ENCODE peak calls at places on chromosomes 4 and X, in seven cellular contexts. A is AG04449; R is CD4-positive, alpha-beta memory T cell; N is left ventricle myocardium inferior; M is astrocyte of the spinal cord; C is dorsolateral prefrontal cortex; V is suprapubic skin. P is an unnamed sample.

GRCh38 chr4:185915271-185915670 is 103.3 kb upstream of the SORBS2 start:
- DNase-seq in R (no peak), M (no peak), A (no peak), V (no peak), C (no peak), N (no peak), P (no peak)

GRCh38 chrX:19593684-19594083 is 78.4 kb upstream of the MAP3K15 start:
- DNase-seq in A (no peak), R (peak), N (no peak), C (no peak), M (peak), V (no peak), P (no peak)

GRCh38 chr4:36609631-36610030 is 328.2 kb downstream of the DTHD1 start:
- DNase-seq in V (no peak), N (no peak), C (no peak), A (no peak), M (no peak), R (no peak), P (no peak)

GRCh38 chrX:81261576-81261975 is 59.7 kb downstream of the SH3BGRL start:
- DNase-seq in C (no peak), R (no peak), A (no peak), V (no peak), M (peak), N (no peak), P (no peak)

GRCh38 chrX:23616361-23616760 is 50.9 kb upstream of the PRDX4 start:
- DNase-seq in A (no peak), V (no peak), N (no peak), C (no peak), M (peak), R (no peak), P (peak)

GRCh38 chrX:140433582-140433981 is 71.3 kb downstream of the SOX3 start:
- DNase-seq in A (no peak), N (no peak), R (no peak), V (no peak), M (no peak), C (no peak), P (no peak)

GRCh38 chr4:13309751-13310150 is 174.4 kb downstream of the RAB28 start:
- DNase-seq in M (no peak), C (no peak), A (no peak), N (no peak), V (no peak), R (no peak), P (no peak)

GRCh38 chr4:8177544-8177943 is 18.9 kb upstream of the ABLIM2 start:
- DNase-seq in R (no peak), V (no peak), C (no peak), N (no peak), M (no peak), A (no peak), P (no peak)

GRCh38 chrX:137569470-137569891 is 3.6 kb downstream of the ZIC3 start:
- DNase-seq in C (no peak), R (no peak), N (no peak), M (no peak), A (no peak), V (no peak), P (no peak)

GRCh38 chrX:137575596-137576255 is 9.8 kb downstream of the ZIC3 start:
- DNase-seq in A (no peak), C (no peak), N (no peak), R (no peak), V (no peak), M (no peak), P (no peak)

GRCh38 chrX:137574102-137574783 is 8.3 kb downstream of the ZIC3 start:
- DNase-seq in V (no peak), R (no peak), M (peak), A (no peak), N (no peak), C (no peak), P (no peak)

GRCh38 chrX:137573356-137574101 is 7.6 kb downstream of the ZIC3 start:
- DNase-seq in N (no peak), R (no peak), V (no peak), C (no peak), M (peak), A (no peak), P (no peak)

DNA sequence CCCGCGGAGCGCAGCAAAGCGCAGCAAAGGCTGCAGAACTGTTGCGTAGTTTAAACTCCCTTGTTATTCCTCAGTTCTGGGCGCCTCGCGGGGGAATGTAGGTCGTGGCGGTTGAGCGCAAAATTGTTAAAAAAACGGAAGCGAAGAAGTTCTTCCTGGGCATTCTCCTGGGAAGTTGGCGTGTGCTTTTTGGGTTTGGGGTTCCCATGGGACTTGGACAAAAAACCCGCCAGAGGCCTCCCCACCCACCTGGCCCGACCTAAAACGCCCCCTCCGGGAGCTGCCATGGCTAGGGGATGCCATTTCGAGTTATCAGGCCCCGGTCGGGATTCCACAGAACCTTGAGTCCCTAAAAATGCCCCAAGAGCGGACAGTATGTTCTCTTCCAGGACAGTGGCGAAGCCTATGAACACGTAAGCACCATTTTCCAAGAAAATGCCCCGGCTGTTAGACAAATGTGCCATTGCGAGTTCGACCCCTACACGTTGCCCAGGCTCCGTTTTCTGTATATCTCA is 8.9 kb downstream of the ZIC3 start:
- DNase-seq in R (no peak), A (no peak), V (no peak), M (no peak), N (no peak), C (no peak), P (no peak)
- H3K4me3 ChIP-seq in R (no peak), A (no peak), V (no peak), M (peak), N (no peak), C (peak), P (no peak)

GRCh38 chrX:68365356-68365755 is 67.9 kb downstream of the OPHN1 start:
- DNase-seq in N (no peak), M (no peak), A (no peak), R (no peak), V (no peak), C (no peak), P (no peak)

GRCh38 chrX:68369559-68369958 is 63.7 kb downstream of the OPHN1 start:
- DNase-seq in A (no peak), V (no peak), M (no peak), C (no peak), N (no peak), R (no peak), P (no peak)

GRCh38 chrX:68358679-68359078 is 74.6 kb downstream of the OPHN1 start:
- DNase-seq in N (no peak), M (no peak), R (no peak), A (no peak), V (no peak), C (no peak), P (no peak)

DNA sequence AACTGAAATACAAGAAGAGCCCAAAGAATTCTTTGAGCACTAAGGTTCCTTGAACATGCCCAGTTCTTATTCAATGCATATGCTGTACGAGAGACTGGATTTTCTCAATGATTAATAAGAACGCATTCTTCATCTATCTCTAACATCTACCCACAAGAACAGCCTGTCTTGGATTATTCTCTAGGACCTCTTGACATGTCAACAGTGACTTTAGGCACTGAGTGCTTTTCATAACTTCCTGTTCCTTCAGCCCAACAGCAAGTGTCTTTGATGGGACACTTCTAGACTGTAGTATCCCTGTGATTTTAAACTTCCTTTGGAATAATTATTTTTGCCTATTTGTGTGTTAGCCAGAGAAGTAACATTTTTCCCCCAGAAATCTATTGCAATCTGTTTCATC is 69.3 kb downstream of the OPHN1 start:
- DNase-seq in N (no peak), A (no peak), M (no peak), C (no peak), V (no peak), R (no peak), P (no peak)
- H3K4me3 ChIP-seq in N (no peak), A (no peak), M (no peak), C (no peak), V (no peak), R (no peak), P (no peak)

GRCh38 chr4:625631-626031 is 258 bp downstream of the PDE6B start:
- DNase-seq in R (no peak), M (no peak), C (peak), A (no peak), V (peak), N (peak), P (no peak)
- H3K4me3 ChIP-seq in R (no peak), M (no peak), C (no peak), A (no peak), V (no peak), N (no peak), P (no peak)

GRCh38 chr4:6781561-6781960 is 966 bp upstream of the KIAA0232 start:
- DNase-seq in V (no peak), A (no peak), M (no peak), N (no peak), R (no peak), C (no peak), P (no peak)
- H3K4me3 ChIP-seq in V (peak), A (peak), M (peak), N (peak), R (no peak), C (peak), P (no peak)

DNA sequence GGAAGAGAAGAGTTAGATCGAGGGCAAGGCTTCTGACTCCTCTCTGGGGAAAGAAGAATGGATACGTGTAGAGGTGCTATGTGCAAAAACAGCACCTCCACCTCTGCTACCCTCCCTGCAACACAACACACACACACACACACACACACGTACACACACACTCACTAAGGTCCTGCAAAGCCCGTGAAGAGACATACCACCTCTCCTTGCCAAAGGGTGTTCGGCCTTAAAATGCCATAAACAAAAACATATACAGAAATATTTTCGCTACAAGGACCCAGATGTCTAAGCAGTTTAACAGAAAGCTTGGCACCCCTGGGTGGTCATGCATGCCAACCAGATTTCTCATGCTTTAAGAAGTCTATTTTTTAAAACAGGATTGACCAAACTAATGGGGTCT is 1.5 kb downstream of the TIFA start:
- DNase-seq in V (no peak), R (peak), C (no peak), A (no peak), N (no peak), M (no peak), P (no peak)
- H3K4me3 ChIP-seq in V (peak), R (peak), C (peak), A (peak), N (peak), M (peak), P (peak)

GRCh38 chrX:16444353-16444752 is 205.6 kb upstream of the S100G start:
- DNase-seq in R (no peak), M (peak), N (no peak), A (no peak), V (no peak), C (no peak), P (no peak)
- H3K4me3 ChIP-seq in R (no peak), M (no peak), N (no peak), A (no peak), V (no peak), C (no peak), P (no peak)

GRCh38 chrX:25014366-25014838 is 1.4 kb downstream of the ARX start:
- DNase-seq in V (no peak), A (no peak), C (no peak), R (no peak), M (no peak), N (no peak), P (no peak)

GRCh38 chrX:25011589-25012432 is 4.0 kb downstream of the ARX start:
- DNase-seq in N (no peak), V (no peak), R (no peak), C (no peak), A (no peak), M (no peak), P (no peak)

GRCh38 chrX:25013593-25014365 is 2.0 kb downstream of the ARX start:
- DNase-seq in C (no peak), M (no peak), V (no peak), A (no peak), N (no peak), R (no peak), P (no peak)

GRCh38 chrX:25012433-25012735 is 3.4 kb downstream of the ARX start:
- DNase-seq in R (no peak), V (no peak), C (no peak), A (no peak), M (no peak), N (no peak), P (no peak)

DNA sequence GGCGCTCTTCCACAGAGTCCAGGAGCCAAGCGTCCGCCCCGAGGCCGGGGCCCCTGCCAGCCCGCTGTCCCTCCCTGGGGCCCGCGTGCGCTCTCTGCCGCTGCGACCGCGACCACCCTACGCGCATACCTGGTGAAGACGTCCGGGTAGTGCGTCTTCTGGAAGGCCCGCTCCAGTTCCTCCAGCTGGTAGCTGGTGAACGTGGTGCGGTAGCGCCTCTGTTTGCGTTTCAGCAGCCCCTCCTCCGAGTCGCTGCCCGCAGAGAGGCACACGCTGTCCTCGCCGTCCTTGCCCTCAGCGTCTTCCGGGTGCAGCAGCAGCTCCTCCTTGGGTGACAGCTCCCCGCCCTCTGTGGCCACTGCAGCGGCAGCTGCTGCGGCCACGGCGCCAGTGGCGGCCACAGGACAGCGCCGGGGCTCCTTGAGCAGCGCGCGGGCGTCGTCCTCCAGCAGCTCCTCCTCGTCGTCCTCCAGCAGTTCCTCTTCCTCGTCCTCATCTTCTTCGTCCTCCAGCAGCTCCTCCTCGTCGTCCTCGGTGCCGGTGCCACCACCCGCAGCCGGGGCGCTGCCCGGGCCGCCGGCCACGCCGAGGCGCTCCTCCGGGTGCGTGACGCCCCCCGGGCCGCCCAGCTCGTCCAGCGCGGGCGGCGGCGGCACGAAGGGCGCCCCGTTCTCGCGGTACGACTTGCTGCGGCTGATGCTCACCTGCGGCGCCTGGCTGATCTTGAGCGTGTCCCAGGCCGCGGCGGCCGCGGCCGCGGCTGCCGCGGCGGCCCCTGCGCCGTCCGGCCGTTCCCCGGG is 2.8 kb downstream of the ARX start:
- DNase-seq in N (no peak), C (no peak), V (no peak), A (no peak), R (no peak), M (no peak), P (no peak)
- H3K4me3 ChIP-seq in N (peak), C (peak), V (peak), A (no peak), R (no peak), M (peak), P (no peak)

DNA sequence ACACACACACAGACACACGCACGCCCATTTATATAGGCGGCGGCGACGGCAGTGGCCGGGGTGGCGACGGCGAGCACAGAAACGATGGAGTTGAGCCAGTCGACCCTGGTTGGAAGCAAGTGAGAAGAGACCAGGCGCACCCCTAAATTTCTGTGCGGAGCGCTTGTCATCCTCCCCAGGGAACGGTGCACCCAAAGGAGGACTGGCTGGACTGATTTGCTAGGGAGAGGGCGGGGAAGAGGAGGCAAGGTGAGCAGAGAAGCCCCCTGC is 296 bp downstream of the NHS start:
- DNase-seq in N (no peak), C (no peak), A (no peak), M (no peak), V (no peak), R (no peak), P (no peak)
- H3K4me3 ChIP-seq in N (peak), C (peak), A (peak), M (peak), V (peak), R (no peak), P (peak)

DNA sequence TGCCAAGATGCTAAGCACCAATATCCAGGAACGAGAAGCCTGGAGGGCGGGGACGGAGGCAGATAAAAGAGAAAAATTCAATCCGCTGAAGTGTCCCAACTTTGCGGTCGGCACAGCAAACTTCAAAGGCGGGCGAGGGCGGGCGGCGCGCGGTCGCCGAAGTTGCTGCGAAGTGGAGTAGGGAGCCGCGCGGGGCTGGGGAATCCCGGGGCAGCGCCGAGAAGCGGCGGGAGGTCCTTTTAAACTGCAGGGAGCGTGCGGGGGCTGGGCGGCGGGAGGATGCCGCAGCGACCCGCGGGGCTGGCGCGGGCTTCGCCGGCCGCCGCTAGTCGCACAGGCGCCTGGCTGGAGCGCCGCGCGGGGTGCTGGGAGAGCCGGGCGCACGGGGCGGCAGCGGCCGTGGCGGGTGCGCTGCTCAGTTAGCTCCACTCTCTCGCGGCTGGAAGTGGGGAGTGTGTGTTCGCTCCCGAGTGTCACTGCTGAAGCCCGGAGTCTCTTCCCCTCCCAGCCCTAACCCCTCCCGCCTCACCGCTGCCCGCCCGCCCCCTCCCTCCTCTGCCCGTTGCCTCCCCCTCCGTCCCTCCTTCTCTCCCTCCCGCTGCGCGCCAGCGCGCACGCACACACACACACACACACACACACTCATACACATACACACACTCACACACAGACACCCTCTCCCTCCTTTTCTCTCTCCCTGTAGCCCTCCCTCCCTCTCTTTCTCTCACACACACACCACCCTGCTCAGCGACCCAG is at the start of gene NDNF:
- DNase-seq in R (peak), A (no peak), M (peak), C (peak), V (peak), N (peak), P (no peak)
- H3K4me3 ChIP-seq in R (no peak), A (peak), M (peak), C (peak), V (peak), N (peak), P (peak)

DNA sequence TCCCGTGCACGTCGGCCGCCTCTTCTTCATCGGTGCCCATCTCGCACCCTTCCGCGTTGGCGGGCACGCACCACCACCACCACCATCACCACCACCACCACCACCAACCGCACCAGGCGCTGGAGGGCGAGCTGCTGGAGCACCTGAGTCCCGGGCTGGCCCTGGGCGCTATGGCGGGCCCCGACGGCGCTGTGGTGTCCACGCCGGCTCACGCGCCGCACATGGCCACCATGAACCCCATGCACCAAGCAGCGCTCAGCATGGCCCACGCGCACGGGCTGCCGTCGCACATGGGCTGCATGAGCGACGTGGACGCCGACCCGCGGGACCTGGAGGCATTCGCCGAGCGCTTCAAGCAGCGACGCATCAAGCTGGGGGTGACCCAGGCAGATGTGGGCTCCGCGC is 1.3 kb downstream of the POU4F2 start:
- DNase-seq in A (no peak), V (peak), M (no peak), N (no peak), C (no peak), R (no peak), P (no peak)
- H3K4me3 ChIP-seq in A (no peak), V (no peak), M (no peak), N (no peak), C (no peak), R (no peak), P (no peak)

P was measured in AG09309.